ENCODE peak calls at places on chromosomes 11 and 22, in five cellular contexts. One of them, this sample, is unnamed.

GRCh38 chr22:29313126-29314071 is 2.1 kb downstream of the RASL10A start:
- DNase-seq in fibroblast of mammary gland: peak; percentile 56
- DNase-seq in Calu3: no peak
- DNase-seq in endothelial cell: no peak
- DNase-seq in fibroblast of lung: no peak
- DNase-seq in this sample: no peak

GRCh38 chr11:134599180-134599810 is 187.3 kb upstream of the B3GAT1 start:
- DNase-seq in fibroblast of mammary gland: no peak
- DNase-seq in Calu3: no peak
- DNase-seq in endothelial cell: no peak
- DNase-seq in fibroblast of lung: no peak
- DNase-seq in this sample: no peak

GRCh38 chr22:37310075-37310606 is 27.8 kb downstream of the CYTH4 start:
- DNase-seq in fibroblast of mammary gland: no peak
- DNase-seq in Calu3: no peak
- DNase-seq in endothelial cell: no peak
- DNase-seq in fibroblast of lung: no peak
- DNase-seq in this sample: no peak

GRCh38 chr22:30002861-30003489 is 77.3 kb upstream of the HORMAD2 start:
- DNase-seq in fibroblast of mammary gland: no peak
- DNase-seq in Calu3: no peak
- DNase-seq in endothelial cell: no peak
- DNase-seq in fibroblast of lung: no peak
- DNase-seq in this sample: no peak

GRCh38 chr11:77198440-77198849 is 70.4 kb downstream of the MYO7A start:
- DNase-seq in fibroblast of mammary gland: peak; percentile 23
- DNase-seq in Calu3: peak; percentile 34
- DNase-seq in endothelial cell: peak; percentile 44
- DNase-seq in fibroblast of lung: no peak
- DNase-seq in this sample: no peak

GRCh38 chr22:30224161-30224857 is 22.2 kb downstream of the LIF start:
- DNase-seq in fibroblast of mammary gland: no peak
- DNase-seq in Calu3: peak; percentile 44
- DNase-seq in endothelial cell: no peak
- DNase-seq in fibroblast of lung: peak; percentile 72
- DNase-seq in this sample: no peak

GRCh38 chr11:113992459-113993105 is 17.7 kb downstream of the HTR3A start:
- DNase-seq in fibroblast of mammary gland: no peak
- DNase-seq in Calu3: no peak
- DNase-seq in endothelial cell: no peak
- DNase-seq in fibroblast of lung: no peak
- DNase-seq in this sample: no peak

GRCh38 chr22:44109417-44109816 is 71.3 kb upstream of the PARVG start:
- DNase-seq in fibroblast of mammary gland: no peak
- DNase-seq in Calu3: no peak
- DNase-seq in endothelial cell: no peak
- DNase-seq in fibroblast of lung: no peak
- DNase-seq in this sample: no peak

GRCh38 chr22:43399338-43399979 is 12.4 kb upstream of the MPPED1 start:
- DNase-seq in fibroblast of mammary gland: no peak
- DNase-seq in Calu3: no peak
- DNase-seq in endothelial cell: no peak
- DNase-seq in fibroblast of lung: no peak
- DNase-seq in this sample: no peak

GRCh38 chr11:75160880-75161279 is 10.0 kb downstream of the SLCO2B1 start:
- DNase-seq in fibroblast of mammary gland: no peak
- DNase-seq in Calu3: no peak
- DNase-seq in endothelial cell: no peak
- DNase-seq in fibroblast of lung: no peak
- DNase-seq in this sample: no peak

GRCh38 chr11:45021692-45022130 is 71.0 kb upstream of the TP53I11 start:
- DNase-seq in fibroblast of mammary gland: peak; percentile 85
- DNase-seq in Calu3: no peak
- DNase-seq in endothelial cell: no peak
- DNase-seq in fibroblast of lung: peak; percentile 69
- DNase-seq in this sample: no peak

GRCh38 chr11:45021001-45021400 is 70.3 kb upstream of the TP53I11 start:
- DNase-seq in fibroblast of mammary gland: no peak
- DNase-seq in Calu3: no peak
- DNase-seq in endothelial cell: no peak
- DNase-seq in fibroblast of lung: no peak
- DNase-seq in this sample: no peak

GRCh38 chr11:45022294-45023064 is 71.8 kb upstream of the TP53I11 start:
- DNase-seq in fibroblast of mammary gland: peak; percentile 34
- DNase-seq in Calu3: no peak
- DNase-seq in endothelial cell: no peak
- DNase-seq in fibroblast of lung: peak; percentile 79
- DNase-seq in this sample: no peak

GRCh38 chr11:45023065-45023365 is 72.3 kb upstream of the TP53I11 start:
- DNase-seq in fibroblast of mammary gland: no peak
- DNase-seq in Calu3: no peak
- DNase-seq in endothelial cell: no peak
- DNase-seq in fibroblast of lung: peak; percentile 52
- DNase-seq in this sample: no peak

DNA sequence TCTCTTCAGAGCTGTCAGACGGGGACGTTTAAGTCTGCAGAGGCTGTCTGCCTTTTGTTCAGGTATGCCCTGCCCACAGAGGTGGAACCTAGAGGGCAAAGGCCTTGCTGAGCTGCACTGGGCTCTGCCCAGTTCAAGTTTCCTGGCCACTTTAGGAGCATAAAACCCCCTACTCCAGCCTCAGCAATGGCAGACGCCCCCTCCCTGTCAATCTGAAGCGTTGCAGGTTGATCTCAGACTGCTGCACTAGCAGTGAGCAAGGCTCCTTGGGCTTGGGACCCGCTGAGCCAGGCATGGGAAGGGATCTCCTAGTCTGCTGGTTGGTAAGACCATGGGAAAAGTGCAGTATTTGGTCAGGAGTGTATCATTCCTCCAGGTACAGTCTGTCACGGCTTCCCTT is 66.6 kb upstream of the TP53I11 start:
- DNase-seq in fibroblast of mammary gland: no peak
- DNase-seq in Calu3: no peak
- DNase-seq in endothelial cell: peak; percentile 29
- DNase-seq in fibroblast of lung: no peak
- DNase-seq in this sample: no peak
- TF ChIP-seq CTCF in fibroblast of mammary gland: no peak
- TF ChIP-seq CTCF in Calu3: no peak
- TF ChIP-seq CTCF in endothelial cell: peak; percentile 34
- TF ChIP-seq CTCF in fibroblast of lung: no peak
- TF ChIP-seq CTCF in this sample: peak; percentile 32

DNA sequence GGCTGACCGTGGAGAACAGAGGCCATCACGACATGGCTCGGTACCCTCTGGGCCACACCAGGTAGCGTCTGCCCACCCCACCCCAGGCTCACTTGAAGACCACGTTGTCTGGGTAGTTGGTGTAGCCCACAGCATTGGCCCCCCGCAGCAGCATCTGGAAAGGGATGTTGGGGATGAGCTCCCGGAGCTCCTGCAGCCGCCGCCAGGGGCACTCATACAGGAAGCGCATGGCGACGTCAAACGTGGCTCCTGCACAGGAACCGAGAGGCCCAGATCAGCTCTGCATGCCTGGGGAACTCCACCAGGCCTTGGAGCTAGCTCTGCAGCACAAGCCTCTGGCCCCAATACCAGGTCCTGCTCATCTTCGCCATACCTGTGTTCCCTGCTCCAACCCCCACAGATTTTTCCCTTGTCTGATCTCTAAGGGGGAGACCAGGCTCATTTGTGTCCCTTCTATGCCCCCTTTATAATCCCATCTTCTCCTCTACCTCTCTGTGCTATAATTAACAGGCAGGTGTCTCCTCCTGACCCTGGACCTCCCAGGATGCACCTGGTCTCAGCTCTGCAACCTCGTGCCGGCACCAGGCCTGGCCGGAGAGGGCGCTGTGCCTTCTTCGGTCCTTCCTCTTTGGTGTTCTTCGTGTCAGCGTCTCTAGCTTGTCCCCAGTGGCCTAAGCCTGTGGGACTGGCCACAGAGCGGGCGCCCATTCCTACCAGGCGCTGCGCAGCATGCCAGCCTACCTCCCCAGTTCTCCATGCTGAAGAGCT is 5.0 kb upstream of the LRFN4 start:
- DNase-seq in fibroblast of mammary gland: no peak
- DNase-seq in Calu3: no peak
- DNase-seq in endothelial cell: peak; percentile 54
- DNase-seq in fibroblast of lung: no peak
- DNase-seq in this sample: no peak
- TF ChIP-seq CTCF in fibroblast of mammary gland: no peak
- TF ChIP-seq CTCF in Calu3: no peak
- TF ChIP-seq CTCF in endothelial cell: peak; percentile 48
- TF ChIP-seq CTCF in fibroblast of lung: no peak
- TF ChIP-seq CTCF in this sample: peak; percentile 33

DNA sequence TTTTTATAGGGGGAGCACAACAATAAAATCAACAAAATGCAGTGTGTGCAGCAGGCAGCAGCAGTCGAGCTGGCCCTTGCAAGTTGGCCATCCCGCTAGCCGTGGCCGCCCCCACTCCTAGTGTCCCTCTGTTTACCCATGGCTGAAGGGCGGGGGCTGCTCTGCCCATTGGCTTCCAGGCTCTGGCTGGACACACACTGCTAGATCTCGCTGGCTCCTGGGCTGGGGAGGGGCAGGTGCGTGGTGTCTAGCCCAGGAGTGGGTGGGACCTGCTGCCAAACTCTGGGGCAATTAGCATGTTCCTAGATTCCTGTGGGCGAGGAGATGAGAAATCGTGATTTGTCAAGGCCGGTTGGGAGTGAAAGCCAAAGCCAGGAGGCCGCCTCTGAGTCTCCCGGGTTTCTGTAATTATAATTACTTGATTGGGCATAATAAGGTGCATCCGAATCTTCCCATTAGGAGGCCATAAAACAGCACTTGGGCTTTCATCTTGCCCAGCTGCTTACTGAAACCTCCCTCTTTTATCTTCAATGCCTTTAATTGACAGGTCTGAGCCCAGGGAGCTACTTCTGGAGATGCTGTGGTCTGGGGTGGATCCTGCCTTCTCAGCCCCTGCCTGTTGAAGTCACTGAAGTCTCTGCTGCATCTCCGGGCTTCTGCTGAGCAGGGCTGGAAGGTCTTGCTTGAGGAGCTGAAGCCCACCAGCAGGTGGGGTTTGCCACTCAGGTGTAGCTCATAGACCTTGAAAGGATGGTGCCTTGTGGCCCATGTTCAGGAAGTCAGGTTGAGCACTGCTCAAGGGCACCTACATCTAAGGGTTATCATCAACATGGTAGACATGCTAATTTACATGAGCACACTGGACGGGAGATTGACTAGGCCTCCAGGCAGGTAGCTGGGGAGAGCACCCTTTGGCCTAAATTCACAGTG is 44.5 kb upstream of the DKK3 start:
- DNase-seq in fibroblast of mammary gland: peak; percentile 27
- DNase-seq in Calu3: peak; percentile 30
- DNase-seq in endothelial cell: no peak
- DNase-seq in fibroblast of lung: no peak
- DNase-seq in this sample: no peak
- TF ChIP-seq CTCF in fibroblast of mammary gland: peak; percentile 36
- TF ChIP-seq CTCF in Calu3: peak; percentile 22
- TF ChIP-seq CTCF in endothelial cell: no peak
- TF ChIP-seq CTCF in fibroblast of lung: no peak
- TF ChIP-seq CTCF in this sample: peak; percentile 32

GRCh38 chr11:32071811-32072210 is 19.1 kb upstream of the RCN1 start:
- DNase-seq in fibroblast of mammary gland: peak; percentile 56
- DNase-seq in Calu3: peak; percentile 60
- DNase-seq in endothelial cell: peak; percentile 42
- DNase-seq in fibroblast of lung: peak; percentile 84
- DNase-seq in this sample: no peak
- TF ChIP-seq CTCF in fibroblast of mammary gland: peak; percentile 69
- TF ChIP-seq CTCF in Calu3: peak; percentile 51
- TF ChIP-seq CTCF in endothelial cell: peak; percentile 48
- TF ChIP-seq CTCF in fibroblast of lung: peak; percentile 65
- TF ChIP-seq CTCF in this sample: peak; percentile 57

GRCh38 chr11:17098632-17099031 is 21.2 kb upstream of the RPS13 start:
- DNase-seq in fibroblast of mammary gland: no peak
- DNase-seq in Calu3: no peak
- DNase-seq in endothelial cell: no peak
- DNase-seq in fibroblast of lung: no peak
- DNase-seq in this sample: no peak

GRCh38 chr11:17098038-17098437 is 20.6 kb upstream of the RPS13 start:
- DNase-seq in fibroblast of mammary gland: no peak
- DNase-seq in Calu3: no peak
- DNase-seq in endothelial cell: no peak
- DNase-seq in fibroblast of lung: no peak
- DNase-seq in this sample: no peak

DNA sequence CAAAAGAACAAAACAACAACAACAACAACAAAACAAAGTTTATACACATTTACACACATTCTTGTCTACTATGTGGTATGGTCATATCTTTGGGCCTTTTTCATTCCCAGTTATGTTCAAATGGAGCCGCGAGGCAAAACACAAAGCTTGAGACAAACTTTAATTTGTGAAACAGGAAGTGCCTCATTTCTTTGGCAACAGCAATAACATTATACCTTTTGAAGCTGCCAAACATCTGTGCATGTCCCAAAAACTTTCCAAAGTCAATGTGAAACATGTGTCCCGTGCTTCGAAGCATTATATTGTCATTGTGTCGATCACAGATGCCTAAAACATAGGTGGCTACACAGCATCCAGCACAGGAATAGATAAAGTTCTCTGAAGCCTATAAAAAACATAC is 25.0 kb upstream of the RPS13 start:
- DNase-seq in fibroblast of mammary gland: peak; percentile 38
- DNase-seq in Calu3: no peak
- DNase-seq in endothelial cell: no peak
- DNase-seq in fibroblast of lung: no peak
- DNase-seq in this sample: no peak
- TF ChIP-seq CTCF in fibroblast of mammary gland: no peak
- TF ChIP-seq CTCF in Calu3: no peak
- TF ChIP-seq CTCF in endothelial cell: no peak
- TF ChIP-seq CTCF in fibroblast of lung: no peak
- TF ChIP-seq CTCF in this sample: no peak

GRCh38 chr11:90635886-90636285 is 413.0 kb upstream of the CHORDC1 start:
- DNase-seq in fibroblast of mammary gland: no peak
- DNase-seq in Calu3: no peak
- DNase-seq in endothelial cell: no peak
- DNase-seq in fibroblast of lung: no peak
- DNase-seq in this sample: no peak

GRCh38 chr11:90635145-90635544 is 412.3 kb upstream of the CHORDC1 start:
- DNase-seq in fibroblast of mammary gland: no peak
- DNase-seq in Calu3: no peak
- DNase-seq in endothelial cell: no peak
- DNase-seq in fibroblast of lung: no peak
- DNase-seq in this sample: no peak

GRCh38 chr11:90639687-90640086 is 416.8 kb upstream of the CHORDC1 start:
- DNase-seq in fibroblast of mammary gland: no peak
- DNase-seq in Calu3: peak; percentile 3
- DNase-seq in endothelial cell: no peak
- DNase-seq in fibroblast of lung: no peak
- DNase-seq in this sample: no peak
- TF ChIP-seq CTCF in fibroblast of mammary gland: peak; percentile 3
- TF ChIP-seq CTCF in Calu3: no peak
- TF ChIP-seq CTCF in endothelial cell: peak; percentile 50
- TF ChIP-seq CTCF in fibroblast of lung: peak; percentile 57
- TF ChIP-seq CTCF in this sample: peak; percentile 60

This sample was measured in progenitor cell of endocrine pancreas.